ENCODE peak calls at places on chromosomes 13 and 19, in five cellular contexts. R, C, F, P and B are unnamed samples.

GRCh38 chr13:47326061-47326460 is 429.2 kb upstream of the HTR2A start:
- DNase-seq in R (no peak), C (peak; percentile 36), F (no peak), P (no peak), B (no peak)

GRCh38 chr19:7928334-7928706 is 2.4 kb upstream of the CTXN1 start:
- DNase-seq in R (no peak), C (no peak), F (no peak), P (no peak), B (no peak)

GRCh38 chr19:11152318-11153062 is 3.1 kb downstream of the SPC24 start:
- DNase-seq in R (no peak), C (peak; percentile 60), F (no peak), P (no peak), B (no peak)

GRCh38 chr13:42334329-42334706 is 62.4 kb downstream of the AKAP11 start:
- DNase-seq in R (no peak), C (no peak), F (peak; percentile 56), P (no peak), B (no peak)

GRCh38 chr13:26614721-26615120 is 57.2 kb downstream of the WASF3 start:
- DNase-seq in R (no peak), C (no peak), F (no peak), P (no peak), B (no peak)

GRCh38 chr19:40807147-40808020 is 8.4 kb downstream of the EGLN2 start:
- DNase-seq in R (no peak), C (no peak), F (peak; percentile 75), P (peak; percentile 76), B (peak; percentile 86)

GRCh38 chr19:13954185-13954584 is 1.9 kb downstream of the DCAF15 start:
- DNase-seq in R (no peak), C (no peak), F (no peak), P (no peak), B (no peak)

GRCh38 chr19:54646331-54646841 is 16.1 kb downstream of the LILRB1 start:
- DNase-seq in R (no peak), C (no peak), F (no peak), P (no peak), B (no peak)

GRCh38 chr13:50911051-50911690 is 1.6 kb downstream of the RNASEH2B start:
- DNase-seq in R (peak; percentile 15), C (peak; percentile 65), F (no peak), P (no peak), B (no peak)

GRCh38 chr19:47274891-47275865 is 493 bp downstream of the INAFM1 start:
- DNase-seq in R (no peak), C (peak; percentile 48), F (peak; percentile 77), P (no peak), B (no peak)

GRCh38 chr19:23116802-23117571 is at the start of gene ZNF730:
- DNase-seq in R (peak; percentile 89), C (peak; percentile 85), F (peak; percentile 91), P (peak; percentile 94), B (peak; percentile 97)

GRCh38 chr13:100674363-100674847 is at the start of gene TMTC4:
- DNase-seq in R (peak; percentile 63), C (no peak), F (no peak), P (peak; percentile 55), B (no peak)

GRCh38 chr13:101998129-101998528 is 403.7 kb downstream of the FGF14 start:
- DNase-seq in R (no peak), C (no peak), F (no peak), P (no peak), B (no peak)

GRCh38 chr13:102002271-102002670 is 399.6 kb downstream of the FGF14 start:
- DNase-seq in R (no peak), C (no peak), F (no peak), P (no peak), B (no peak)

GRCh38 chr13:102000764-102001163 is 401.1 kb downstream of the FGF14 start:
- DNase-seq in R (no peak), C (no peak), F (no peak), P (no peak), B (no peak)

DNA sequence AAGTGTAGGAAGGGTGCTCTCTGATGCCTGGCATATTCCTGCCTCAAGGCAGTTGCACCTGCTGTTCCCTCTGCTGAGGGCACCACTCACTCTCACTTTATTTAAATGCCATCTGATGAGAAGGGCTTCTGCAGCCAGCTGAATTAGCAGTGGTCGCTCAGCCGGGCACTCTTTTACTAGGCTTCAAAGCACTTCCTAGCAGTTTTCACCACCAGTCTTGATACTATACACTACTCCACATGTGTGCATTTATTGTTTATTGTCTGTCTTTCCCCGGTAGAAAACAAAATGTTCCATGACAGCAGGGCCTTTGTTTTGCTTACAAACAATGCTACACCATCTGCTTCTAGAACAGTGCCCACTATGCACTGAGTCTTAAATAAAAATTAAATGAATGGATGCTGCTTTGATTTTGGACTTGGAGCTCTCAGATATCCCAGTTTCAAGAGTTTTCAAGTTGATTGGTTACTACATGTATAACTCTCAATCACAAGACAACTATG is 404.9 kb downstream of the FGF14 start:
- DNase-seq in R (no peak), C (no peak), F (no peak), P (no peak), B (no peak)
- H2BK12ac ChIP-seq in R (no peak overlapping the region), C (no peak overlapping the region), F (no peak overlapping the region), P (no peak overlapping the region), B (no peak overlapping the region)

GRCh38 chr13:75637101-75637774 is 1.1 kb downstream of the LMO7 start:
- DNase-seq in R (no peak), C (peak; percentile 44), F (no peak), P (no peak), B (no peak)

GRCh38 chr13:75636339-75637095 is 387 bp downstream of the LMO7 start:
- DNase-seq in R (peak; percentile 32), C (peak; percentile 61), F (peak; percentile 76), P (peak; percentile 68), B (peak; percentile 69)

GRCh38 chr13:75633285-75633684 is 2.8 kb upstream of the LMO7 start:
- DNase-seq in R (no peak), C (peak; percentile 92), F (no peak), P (no peak), B (no peak)

GRCh38 chr13:75635621-75636338 is at the start of gene LMO7:
- DNase-seq in R (peak; percentile 43), C (peak; percentile 72), F (peak; percentile 84), P (peak; percentile 89), B (peak; percentile 82)

DNA sequence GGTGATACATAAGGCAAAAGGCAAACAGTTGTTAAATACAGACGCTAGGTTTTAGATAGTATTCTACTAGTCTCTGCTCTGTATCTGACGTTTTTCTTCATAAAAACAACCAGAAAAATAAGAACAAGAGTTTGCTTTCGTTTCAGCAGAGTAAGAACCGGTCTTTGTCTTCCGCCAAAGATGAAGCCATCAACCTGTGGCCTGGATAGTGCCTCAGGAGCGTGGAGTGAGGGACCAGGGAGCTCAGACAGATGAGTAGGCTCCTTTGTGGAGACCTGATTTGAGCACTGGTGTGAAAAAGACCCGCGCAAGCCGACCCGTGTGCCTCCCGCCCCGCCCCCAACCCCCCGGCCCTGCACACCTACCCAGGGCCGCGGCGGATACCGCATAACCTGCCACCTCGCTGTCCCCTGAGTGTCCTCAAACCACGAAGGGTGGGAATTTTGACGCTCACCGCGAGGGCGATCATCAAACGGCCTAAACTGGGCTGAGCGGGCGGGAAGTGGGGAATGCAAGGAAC is 969 bp upstream of the LMO7 start:
- DNase-seq in R (no peak), C (peak; percentile 50), F (no peak), P (peak; percentile 66), B (peak; percentile 46)
- H2BK12ac ChIP-seq in R (no peak overlapping the region), C (peak overlapping the region; percentile 98), F (peak overlapping the region; percentile 94), P (peak overlapping the region; percentile 86), B (peak overlapping the region; percentile 7)

GRCh38 chr13:98240974-98241373 is 63.9 kb upstream of the RNF113B start:
- DNase-seq in R (no peak), C (no peak), F (no peak), P (no peak), B (no peak)

GRCh38 chr13:98242403-98242802 is 65.3 kb upstream of the RNF113B start:
- DNase-seq in R (no peak), C (no peak), F (no peak), P (no peak), B (no peak)

GRCh38 chr13:98240131-98240530 is 63.1 kb upstream of the RNF113B start:
- DNase-seq in R (no peak), C (no peak), F (no peak), P (no peak), B (no peak)

GRCh38 chr13:98234348-98234747 is 57.3 kb upstream of the RNF113B start:
- DNase-seq in R (no peak), C (no peak), F (no peak), P (peak; percentile 39), B (no peak)

DNA sequence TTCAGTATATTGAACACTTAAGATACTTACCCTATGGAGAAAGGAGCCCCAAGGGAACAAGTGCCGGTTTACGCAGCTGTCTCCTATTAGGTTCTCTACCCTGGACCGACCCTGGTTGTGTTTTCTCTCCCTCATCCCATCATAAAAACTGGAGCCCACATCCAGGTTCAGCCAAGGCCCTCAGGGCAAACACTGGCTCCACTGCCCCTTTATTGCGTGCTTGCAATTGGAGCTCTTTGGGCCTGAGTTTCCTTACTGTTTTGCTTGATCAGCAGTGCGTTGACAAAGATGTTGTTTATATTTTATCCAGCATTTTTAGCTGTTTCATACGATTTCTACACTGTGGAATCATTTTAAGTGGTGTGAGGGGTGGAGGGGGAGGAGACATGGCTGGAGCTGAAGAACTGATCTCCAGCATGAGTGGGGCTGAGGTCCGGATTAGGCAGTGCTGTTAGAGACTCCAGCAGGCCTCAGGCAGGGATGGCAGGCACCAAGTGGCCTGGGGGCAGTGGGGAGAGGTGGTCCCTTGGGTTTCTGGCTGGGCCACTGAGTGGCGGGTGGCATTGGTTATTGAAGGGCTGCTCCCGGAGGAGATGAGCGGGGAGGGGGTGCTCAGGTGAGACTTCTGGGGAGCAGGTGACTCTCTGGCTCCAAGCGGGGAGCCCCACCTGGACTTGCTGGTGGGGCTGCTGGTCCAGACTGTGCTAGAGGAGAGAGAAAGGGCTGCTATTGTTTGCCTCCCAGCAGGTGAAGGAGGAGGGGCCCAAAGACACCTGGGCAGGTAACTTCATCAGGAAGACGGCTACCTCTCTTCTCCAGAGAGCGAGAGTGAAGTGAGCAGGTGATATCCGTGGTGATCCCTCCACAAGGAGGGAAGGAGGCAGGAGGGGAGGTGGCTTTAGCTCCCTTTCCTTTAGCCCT is 62.3 kb upstream of the RNF113B start:
- DNase-seq in R (no peak), C (no peak), F (peak; percentile 56), P (no peak), B (peak; percentile 65)
- H2BK12ac ChIP-seq in R (no peak overlapping the region), C (no peak overlapping the region), F (no peak overlapping the region), P (no peak overlapping the region), B (no peak overlapping the region)

GRCh38 chr13:33369073-33369472 is 83.5 kb upstream of the STARD13 start:
- DNase-seq in R (no peak), C (no peak), F (no peak), P (no peak), B (no peak)

GRCh38 chr13:33367186-33367895 is 81.8 kb upstream of the STARD13 start:
- DNase-seq in R (no peak), C (no peak), F (no peak), P (no peak), B (no peak)

GRCh38 chr13:33364192-33364591 is 78.6 kb upstream of the STARD13 start:
- DNase-seq in R (no peak), C (no peak), F (no peak), P (no peak), B (no peak)

GRCh38 chr13:33366469-33367062 is 81.0 kb upstream of the STARD13 start:
- DNase-seq in R (no peak), C (no peak), F (no peak), P (no peak), B (no peak)

DNA sequence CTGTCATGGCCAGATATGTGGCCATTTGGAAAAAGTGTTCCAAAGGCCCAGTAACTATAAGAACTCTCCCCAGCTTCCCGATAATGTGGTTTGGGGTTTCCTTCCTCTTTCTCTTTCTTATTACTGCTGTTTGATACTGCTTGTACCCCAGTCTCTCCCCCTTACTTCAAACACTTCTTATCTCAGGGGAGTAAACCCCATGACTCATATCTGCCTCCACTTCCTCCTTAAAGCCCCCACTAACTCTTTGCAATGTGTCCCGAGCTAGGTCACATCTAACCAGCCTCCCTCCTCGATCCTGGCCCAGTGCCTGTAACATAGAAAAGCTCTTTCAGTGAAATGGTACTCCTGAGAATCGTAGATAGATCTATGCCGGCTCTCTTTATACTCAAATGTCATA is 82.4 kb upstream of the STARD13 start:
- DNase-seq in R (no peak), C (no peak), F (no peak), P (no peak), B (no peak)
- H2BK12ac ChIP-seq in R (no peak overlapping the region), C (no peak overlapping the region), F (no peak overlapping the region), P (no peak overlapping the region), B (no peak overlapping the region)